ENCODE peak calls at places on chromosomes 6 and 20, in ten cellular contexts. X is psoas muscle, I is dorsolateral prefrontal cortex, C is colonic mucosa, E is PC-3, B is neural crest cell, M is bronchial epithelial cell, Z is tibial artery, P is AG04450, A is GM20000. J is an unnamed sample.

GRCh38 chr6:29744131-29744530 is 20.9 kb downstream of the HLA-F start:
- DNase-seq in X (no peak), B (no peak), E (no peak), P (no peak), C (no peak), M (no peak), A (no peak), Z (no peak), I (no peak), J (no peak)

GRCh38 chr6:35544748-35545361 is 32.2 kb upstream of the TULP1 start:
- DNase-seq in P (no peak), C (no peak), M (peak; percentile 43), X (no peak), I (no peak), E (peak; percentile 53), A (no peak), Z (no peak), B (no peak), J (no peak)

GRCh38 chr20:9179193-9179802 is 110.4 kb downstream of the PLCB4 start:
- DNase-seq in A (no peak), P (no peak), I (no peak), E (peak; percentile 65), M (peak; percentile 71), Z (no peak), X (no peak), B (no peak), C (no peak), J (peak; percentile 25)

GRCh38 chr20:37209661-37210314 is 30.4 kb upstream of the MROH8 start:
- DNase-seq in B (no peak), Z (no peak), A (no peak), I (no peak), X (no peak), M (peak; percentile 72), C (no peak), P (no peak), E (peak; percentile 17), J (no peak)

GRCh38 chr6:150924808-150925654 is 59.5 kb downstream of the MTHFD1L start:
- DNase-seq in C (no peak), X (no peak), E (no peak), A (peak; percentile 19), B (no peak), M (no peak), Z (peak; percentile 34), P (no peak), I (no peak), J (no peak)

GRCh38 chr6:97443408-97444080 is 160.5 kb upstream of the MMS22L start:
- DNase-seq in I (no peak), A (no peak), E (no peak), Z (no peak), P (no peak), C (no peak), B (no peak), M (no peak), X (no peak), J (no peak)

GRCh38 chr6:111593516-111593824 is 12.2 kb downstream of the TRAF3IP2 start:
- DNase-seq in E (no peak), M (no peak), B (no peak), P (no peak), Z (no peak), C (no peak), X (no peak), A (no peak), I (no peak), J (no peak)

GRCh38 chr6:13538084-13538483 is 36.3 kb upstream of the SIRT5 start:
- DNase-seq in P (peak; percentile 30), I (no peak), C (no peak), A (peak; percentile 73), B (no peak), E (peak; percentile 70), M (peak; percentile 61), X (no peak), Z (no peak), J (peak; percentile 34)

GRCh38 chr20:56690531-56691175 is 61.5 kb downstream of the TFAP2C start:
- DNase-seq in Z (no peak), C (peak; percentile 39), A (no peak), X (no peak), I (no peak), M (peak; percentile 44), B (no peak), E (peak; percentile 53), P (no peak), J (no peak)

GRCh38 chr6:113137411-113137810 is 719.7 kb upstream of the MARCKS start:
- DNase-seq in A (no peak), C (no peak), B (no peak), P (no peak), M (no peak), Z (no peak), E (no peak), X (peak; percentile 45), I (no peak), J (no peak)

DNA sequence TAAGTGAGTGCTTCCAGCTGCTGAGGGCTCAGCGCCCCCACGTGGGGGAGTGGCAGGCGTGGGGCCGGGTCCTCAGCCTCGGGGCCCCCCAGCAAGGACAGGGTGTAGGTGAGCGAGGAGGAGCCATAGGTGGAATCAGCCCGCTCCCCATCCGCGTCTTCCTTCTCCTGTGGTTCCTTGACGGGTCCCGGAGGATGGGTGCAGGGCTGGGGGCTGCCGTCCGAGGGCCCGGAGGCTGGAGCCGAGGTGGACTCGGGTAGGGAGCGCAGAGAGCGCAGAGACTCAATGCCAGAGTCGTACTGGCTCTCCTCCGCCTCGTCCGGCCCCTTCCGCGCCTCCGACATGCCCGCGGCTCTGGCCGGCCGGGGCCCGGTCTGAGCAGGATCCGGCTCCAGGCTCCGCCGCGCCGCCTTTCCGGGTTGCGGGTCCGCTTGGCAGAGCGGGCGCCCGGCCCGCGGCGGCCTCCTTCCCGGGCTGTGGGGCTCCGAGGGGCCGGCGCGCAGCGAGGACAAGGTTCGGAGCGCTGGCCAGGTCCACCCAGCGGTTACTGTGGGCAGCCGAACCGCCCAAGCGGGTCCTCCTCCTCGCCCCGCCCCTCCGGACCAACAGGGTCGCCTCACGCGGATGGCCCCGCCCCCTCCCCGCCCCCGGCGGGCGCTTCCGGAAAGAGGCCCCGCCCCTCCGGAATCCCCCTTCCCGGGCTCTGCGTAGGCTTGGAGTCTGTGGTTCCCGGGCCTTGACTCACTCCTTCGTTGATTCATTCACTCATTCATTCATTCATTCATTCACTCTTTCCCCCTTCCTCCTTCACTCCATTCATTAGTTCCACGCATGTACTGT is at the start of gene NFKBIE:
- DNase-seq in M (peak; percentile 91), C (peak; percentile 98), Z (peak; percentile 95), E (peak; percentile 92), I (peak; percentile 89), P (peak; percentile 71), B (peak; percentile 94), A (peak; percentile 96), X (peak; percentile 97), J (peak; percentile 75)
- TF ChIP-seq CTCF in M (peak; percentile 37), C (no peak), Z (peak; percentile 3), E (peak; percentile 45), I (no peak), P (peak; percentile 37), B (peak; percentile 44), A (peak; percentile 53), X (no peak), J (peak; percentile 66)

GRCh38 chr20:51767867-51768758 is at the start of gene ATP9A:
- DNase-seq in X (peak; percentile 51), M (no peak), P (no peak), C (peak; percentile 58), B (peak; percentile 13), A (peak; percentile 41), Z (no peak), I (peak; percentile 52), E (peak; percentile 49), J (no peak)
- TF ChIP-seq CTCF in X (no peak), M (no peak), P (peak; percentile 12), C (no peak), B (peak; percentile 29), A (no peak), Z (no peak), I (no peak), E (peak; percentile 32), J (peak; percentile 30)

DNA sequence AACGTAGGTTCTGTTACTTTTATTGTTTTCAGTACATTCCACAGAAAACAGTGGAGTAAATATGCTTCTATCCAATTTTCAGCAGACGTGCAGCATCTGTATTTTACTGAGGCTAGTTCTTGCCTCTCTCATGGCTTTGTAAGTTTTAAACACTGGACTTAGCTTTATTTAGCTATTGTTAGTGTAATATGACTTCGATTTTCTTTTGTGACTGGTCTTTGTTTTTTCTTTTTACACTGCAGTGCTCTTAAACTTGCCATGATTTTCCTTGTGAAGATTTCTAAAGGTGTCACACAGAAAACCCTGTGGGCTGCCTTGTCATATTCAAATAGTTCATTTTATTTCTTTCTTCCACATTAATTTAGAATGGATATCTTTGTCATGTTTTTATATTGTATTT is 1234.9 kb upstream of the CITED2 start:
- DNase-seq in A (no peak), C (no peak), B (no peak), X (no peak), I (no peak), Z (no peak), M (no peak), E (no peak), P (no peak), J (no peak)
- TF ChIP-seq CTCF in A (no peak), C (no peak), B (no peak), X (no peak), I (no peak), Z (no peak), M (no peak), E (no peak), P (no peak), J (no peak)

GRCh38 chr6:88599561-88599960 is 363.9 kb downstream of the RNGTT start:
- DNase-seq in E (no peak), I (no peak), A (no peak), X (no peak), P (no peak), B (no peak), Z (no peak), C (no peak), M (no peak), J (no peak)

GRCh38 chr6:88596801-88597200 is 366.6 kb downstream of the RNGTT start:
- DNase-seq in A (no peak), Z (no peak), X (no peak), E (no peak), P (no peak), I (peak; percentile 37), C (no peak), B (no peak), M (no peak), J (no peak)
- TF ChIP-seq CTCF in A (no peak), Z (no peak), X (no peak), E (no peak), P (no peak), I (no peak), C (no peak), B (no peak), M (no peak), J (no peak)

J was measured in HFFc6.